ENCODE peak calls at places on chromosomes 1 and 21, in eight cellular contexts. One of them, this sample, is unnamed. For H3K4me1, the result is how much of the 10 kb centered on the place peaks cover.

GRCh38 chr1:50426702-50427085 is 3.5 kb upstream of the DMRTA2 start:
- DNase-seq in Caco-2: no peak
- DNase-seq in endodermal cell: peak
- DNase-seq in adrenal gland: no peak
- DNase-seq in OCI-LY7: no peak
- DNase-seq in PC-3: no peak
- DNase-seq in left ventricle myocardium inferior: no peak
- DNase-seq in iPS DF 6.9: no peak
- DNase-seq in this sample: no peak

GRCh38 chr1:156124557-156125483 is 10.3 kb downstream of the LMNA start:
- DNase-seq in PC-3: peak
- DNase-seq in iPS DF 6.9: no peak
- DNase-seq in Caco-2: no peak
- DNase-seq in OCI-LY7: no peak
- DNase-seq in adrenal gland: peak
- DNase-seq in endodermal cell: peak
- DNase-seq in left ventricle myocardium inferior: no peak
- DNase-seq in this sample: peak

GRCh38 chr1:192669174-192669573 is 33.2 kb downstream of the RGS13 start:
- DNase-seq in endodermal cell: no peak
- DNase-seq in Caco-2: no peak
- DNase-seq in iPS DF 6.9: no peak
- DNase-seq in PC-3: peak
- DNase-seq in adrenal gland: no peak
- DNase-seq in left ventricle myocardium inferior: no peak
- DNase-seq in OCI-LY7: no peak
- DNase-seq in this sample: no peak

GRCh38 chr1:117020526-117021156 is 19.1 kb downstream of the CD101 start:
- DNase-seq in Caco-2: no peak
- DNase-seq in PC-3: no peak
- DNase-seq in OCI-LY7: no peak
- DNase-seq in iPS DF 6.9: no peak
- DNase-seq in adrenal gland: no peak
- DNase-seq in endodermal cell: no peak
- DNase-seq in left ventricle myocardium inferior: no peak
- DNase-seq in this sample: no peak

GRCh38 chr1:54409156-54410142 is 3.3 kb upstream of the SSBP3 start:
- DNase-seq in PC-3: no peak
- DNase-seq in adrenal gland: no peak
- DNase-seq in iPS DF 6.9: no peak
- DNase-seq in OCI-LY7: peak
- DNase-seq in left ventricle myocardium inferior: no peak
- DNase-seq in Caco-2: peak
- DNase-seq in endodermal cell: peak
- DNase-seq in this sample: no peak

GRCh38 chr1:93578911-93579825 is 102.5 kb downstream of the BCAR3 start:
- DNase-seq in PC-3: no peak
- DNase-seq in adrenal gland: no peak
- DNase-seq in endodermal cell: peak
- DNase-seq in OCI-LY7: no peak
- DNase-seq in left ventricle myocardium inferior: peak
- DNase-seq in iPS DF 6.9: no peak
- DNase-seq in Caco-2: no peak
- DNase-seq in this sample: no peak

GRCh38 chr1:234125283-234125682 is 220.8 kb downstream of the SLC35F3 start:
- DNase-seq in OCI-LY7: peak
- DNase-seq in endodermal cell: peak
- DNase-seq in adrenal gland: peak
- DNase-seq in iPS DF 6.9: peak
- DNase-seq in left ventricle myocardium inferior: no peak
- DNase-seq in PC-3: peak
- DNase-seq in Caco-2: peak
- DNase-seq in this sample: no peak

GRCh38 chr1:9376886-9377333 is 84.2 kb downstream of the SPSB1 start:
- DNase-seq in iPS DF 6.9: no peak
- DNase-seq in OCI-LY7: no peak
- DNase-seq in left ventricle myocardium inferior: peak
- DNase-seq in PC-3: no peak
- DNase-seq in Caco-2: no peak
- DNase-seq in adrenal gland: peak
- DNase-seq in endodermal cell: no peak
- DNase-seq in this sample: no peak

GRCh38 chr21:15617968-15618367 is 111.8 kb upstream of the USP25 start:
- DNase-seq in OCI-LY7: no peak
- DNase-seq in iPS DF 6.9: no peak
- DNase-seq in endodermal cell: no peak
- DNase-seq in left ventricle myocardium inferior: no peak
- DNase-seq in PC-3: peak
- DNase-seq in Caco-2: no peak
- DNase-seq in adrenal gland: no peak
- DNase-seq in this sample: no peak

GRCh38 chr1:95003433-95003738 is 69.4 kb downstream of the ALG14 start:
- DNase-seq in endodermal cell: no peak
- DNase-seq in iPS DF 6.9: no peak
- DNase-seq in Caco-2: no peak
- DNase-seq in OCI-LY7: no peak
- DNase-seq in PC-3: no peak
- DNase-seq in left ventricle myocardium inferior: no peak
- DNase-seq in adrenal gland: peak
- DNase-seq in this sample: no peak

GRCh38 chr1:17234405-17234804 is 14.5 kb upstream of the PADI3 start:
- DNase-seq in PC-3: no peak
- DNase-seq in Caco-2: no peak
- DNase-seq in left ventricle myocardium inferior: no peak
- DNase-seq in OCI-LY7: no peak
- DNase-seq in iPS DF 6.9: no peak
- DNase-seq in adrenal gland: no peak
- DNase-seq in endodermal cell: no peak
- DNase-seq in this sample: no peak

GRCh38 chr1:51329443-51330325 is 678 bp downstream of the TTC39A start:
- DNase-seq in OCI-LY7: no peak
- DNase-seq in Caco-2: no peak
- DNase-seq in endodermal cell: no peak
- DNase-seq in left ventricle myocardium inferior: peak
- DNase-seq in iPS DF 6.9: no peak
- DNase-seq in PC-3: peak
- DNase-seq in adrenal gland: peak
- DNase-seq in this sample: no peak

DNA sequence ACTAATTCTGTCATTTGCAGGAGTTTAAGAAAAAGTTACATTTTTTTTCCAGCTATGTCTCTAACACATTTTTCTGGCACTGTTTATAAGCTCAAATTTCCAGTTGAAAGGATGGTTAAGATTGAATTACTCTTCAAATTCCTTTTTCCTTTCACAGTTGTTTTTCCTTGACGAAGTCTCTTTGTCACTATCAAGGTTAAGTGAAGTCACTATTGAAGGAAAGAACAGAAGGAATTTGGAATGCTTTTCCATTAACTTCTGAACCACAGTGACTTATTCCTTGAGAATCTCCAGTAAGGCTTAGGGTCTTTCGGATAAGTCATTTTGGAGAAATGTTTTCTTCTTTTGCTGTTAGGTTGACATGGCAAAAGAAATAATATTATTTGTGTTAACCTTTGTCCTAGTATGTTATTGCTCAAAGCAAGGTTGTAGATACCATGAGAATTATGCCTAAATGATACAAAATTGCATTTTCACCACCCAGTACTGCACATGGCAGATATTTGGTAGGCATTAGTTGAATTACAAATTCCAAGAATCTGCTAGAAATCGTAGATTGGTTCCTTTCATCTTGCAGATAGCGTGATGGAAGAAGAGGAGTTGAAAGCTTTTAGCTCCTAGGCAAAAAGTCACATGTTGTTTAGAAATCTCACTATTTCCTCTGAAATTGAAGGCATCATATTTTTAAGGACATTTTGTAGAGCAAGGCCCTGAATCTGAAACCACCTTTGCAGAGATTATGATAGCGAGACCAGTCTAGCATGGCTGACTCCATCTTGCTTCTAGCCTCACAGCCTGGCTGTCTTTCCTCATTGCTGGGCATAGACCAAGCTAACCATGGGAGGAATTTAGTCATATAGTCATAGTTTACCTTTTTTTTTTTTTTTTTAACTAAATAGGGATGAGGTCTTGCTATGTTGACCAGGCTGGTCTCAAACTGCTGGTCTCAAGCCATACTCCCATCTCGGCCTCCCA is 42.6 kb upstream of the ZNF326 start:
- DNase-seq in iPS DF 6.9: no peak
- DNase-seq in left ventricle myocardium inferior: no peak
- DNase-seq in Caco-2: no peak
- DNase-seq in adrenal gland: no peak
- DNase-seq in OCI-LY7: no peak
- DNase-seq in PC-3: peak
- DNase-seq in endodermal cell: no peak
- DNase-seq in this sample: no peak
- H3K4me1 ChIP-seq in iPS DF 6.9: under half
- H3K4me1 ChIP-seq in left ventricle myocardium inferior: under half
- H3K4me1 ChIP-seq in Caco-2: half or more
- H3K4me1 ChIP-seq in adrenal gland: under half
- H3K4me1 ChIP-seq in OCI-LY7: under half
- H3K4me1 ChIP-seq in PC-3: under half
- H3K4me1 ChIP-seq in endodermal cell: under half
- H3K4me1 ChIP-seq in this sample: under half

GRCh38 chr1:1891349-1892078 is 627 bp upstream of the GNB1 start:
- DNase-seq in iPS DF 6.9: no peak
- DNase-seq in Caco-2: peak
- DNase-seq in endodermal cell: peak
- DNase-seq in adrenal gland: peak
- DNase-seq in OCI-LY7: peak
- DNase-seq in PC-3: peak
- DNase-seq in left ventricle myocardium inferior: peak
- DNase-seq in this sample: no peak
- H3K4me1 ChIP-seq in iPS DF 6.9: under half
- H3K4me1 ChIP-seq in Caco-2: under half
- H3K4me1 ChIP-seq in endodermal cell: under half
- H3K4me1 ChIP-seq in adrenal gland: half or more
- H3K4me1 ChIP-seq in OCI-LY7: half or more
- H3K4me1 ChIP-seq in PC-3: under half
- H3K4me1 ChIP-seq in left ventricle myocardium inferior: half or more
- H3K4me1 ChIP-seq in this sample: half or more

GRCh38 chr1:64487061-64487460 is 17.1 kb downstream of the CACHD1 start:
- DNase-seq in iPS DF 6.9: no peak
- DNase-seq in left ventricle myocardium inferior: no peak
- DNase-seq in Caco-2: no peak
- DNase-seq in adrenal gland: no peak
- DNase-seq in OCI-LY7: no peak
- DNase-seq in endodermal cell: peak
- DNase-seq in PC-3: no peak
- DNase-seq in this sample: no peak

GRCh38 chr1:64483711-64484454 is 14.0 kb downstream of the CACHD1 start:
- DNase-seq in PC-3: no peak
- DNase-seq in Caco-2: no peak
- DNase-seq in OCI-LY7: no peak
- DNase-seq in iPS DF 6.9: no peak
- DNase-seq in endodermal cell: peak
- DNase-seq in adrenal gland: no peak
- DNase-seq in left ventricle myocardium inferior: no peak
- DNase-seq in this sample: no peak

GRCh38 chr1:64482720-64483119 is 12.8 kb downstream of the CACHD1 start:
- DNase-seq in endodermal cell: no peak
- DNase-seq in iPS DF 6.9: no peak
- DNase-seq in adrenal gland: no peak
- DNase-seq in Caco-2: no peak
- DNase-seq in PC-3: no peak
- DNase-seq in OCI-LY7: no peak
- DNase-seq in left ventricle myocardium inferior: no peak
- DNase-seq in this sample: no peak

GRCh38 chr1:64486193-64486592 is 16.3 kb downstream of the CACHD1 start:
- DNase-seq in adrenal gland: no peak
- DNase-seq in iPS DF 6.9: no peak
- DNase-seq in left ventricle myocardium inferior: no peak
- DNase-seq in PC-3: no peak
- DNase-seq in OCI-LY7: no peak
- DNase-seq in Caco-2: no peak
- DNase-seq in endodermal cell: no peak
- DNase-seq in this sample: no peak

DNA sequence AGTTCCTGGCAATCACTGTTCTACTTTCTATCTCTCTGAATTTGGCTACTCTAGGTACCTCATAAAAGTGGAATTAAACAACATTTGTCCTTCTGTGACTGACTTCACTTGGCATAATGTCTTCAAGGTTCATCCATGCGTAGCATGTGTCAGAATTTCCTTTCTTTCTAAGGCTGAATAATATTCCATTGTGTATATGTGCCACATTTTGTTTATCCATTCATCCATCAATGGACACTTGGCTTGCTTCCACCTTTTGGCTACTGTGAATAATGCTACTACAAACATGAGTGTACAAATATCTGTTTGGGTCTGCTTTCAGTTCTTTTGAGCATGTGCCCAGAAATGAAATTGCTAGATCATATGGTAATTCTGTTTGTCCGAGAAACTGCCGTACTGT is 14.7 kb downstream of the CACHD1 start:
- DNase-seq in OCI-LY7: no peak
- DNase-seq in adrenal gland: peak
- DNase-seq in iPS DF 6.9: no peak
- DNase-seq in Caco-2: no peak
- DNase-seq in PC-3: peak
- DNase-seq in endodermal cell: no peak
- DNase-seq in left ventricle myocardium inferior: no peak
- DNase-seq in this sample: no peak
- H3K4me1 ChIP-seq in OCI-LY7: under half
- H3K4me1 ChIP-seq in adrenal gland: under half
- H3K4me1 ChIP-seq in iPS DF 6.9: under half
- H3K4me1 ChIP-seq in Caco-2: under half
- H3K4me1 ChIP-seq in PC-3: under half
- H3K4me1 ChIP-seq in endodermal cell: under half
- H3K4me1 ChIP-seq in left ventricle myocardium inferior: under half
- H3K4me1 ChIP-seq in this sample: under half

GRCh38 chr1:75582725-75583261 is 28.1 kb downstream of the SLC44A5 start:
- DNase-seq in endodermal cell: no peak
- DNase-seq in iPS DF 6.9: no peak
- DNase-seq in left ventricle myocardium inferior: no peak
- DNase-seq in adrenal gland: peak
- DNase-seq in Caco-2: no peak
- DNase-seq in OCI-LY7: no peak
- DNase-seq in PC-3: no peak
- DNase-seq in this sample: no peak

GRCh38 chr1:75589637-75590036 is 21.3 kb downstream of the SLC44A5 start:
- DNase-seq in left ventricle myocardium inferior: no peak
- DNase-seq in OCI-LY7: no peak
- DNase-seq in Caco-2: no peak
- DNase-seq in adrenal gland: no peak
- DNase-seq in PC-3: no peak
- DNase-seq in iPS DF 6.9: no peak
- DNase-seq in endodermal cell: peak
- DNase-seq in this sample: no peak

GRCh38 chr1:75588779-75589475 is 22.0 kb downstream of the SLC44A5 start:
- DNase-seq in OCI-LY7: no peak
- DNase-seq in iPS DF 6.9: no peak
- DNase-seq in endodermal cell: no peak
- DNase-seq in left ventricle myocardium inferior: no peak
- DNase-seq in adrenal gland: no peak
- DNase-seq in PC-3: peak
- DNase-seq in Caco-2: no peak
- DNase-seq in this sample: no peak

DNA sequence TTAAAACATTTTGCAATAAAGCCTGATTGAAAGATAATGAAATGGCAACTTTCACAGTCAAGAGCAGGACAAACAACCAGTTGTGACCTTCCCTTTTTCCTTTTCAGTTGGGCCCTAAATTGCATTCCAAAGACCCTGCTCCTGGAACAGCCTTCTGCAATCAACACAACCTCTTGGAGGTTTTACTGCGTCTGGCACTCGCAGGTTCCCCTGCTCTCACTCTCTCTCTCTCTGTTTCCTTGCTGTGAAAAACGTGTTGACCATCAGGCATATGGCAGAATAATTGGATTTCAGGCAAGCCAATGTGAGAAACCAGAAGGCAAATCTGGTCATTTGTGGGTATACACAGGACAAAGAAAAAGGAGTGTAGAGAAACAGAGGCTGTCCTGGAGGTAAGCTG is 23.2 kb downstream of the SLC44A5 start:
- DNase-seq in PC-3: no peak
- DNase-seq in adrenal gland: no peak
- DNase-seq in left ventricle myocardium inferior: no peak
- DNase-seq in iPS DF 6.9: no peak
- DNase-seq in Caco-2: no peak
- DNase-seq in endodermal cell: peak
- DNase-seq in OCI-LY7: no peak
- DNase-seq in this sample: no peak
- H3K4me1 ChIP-seq in PC-3: under half
- H3K4me1 ChIP-seq in adrenal gland: under half
- H3K4me1 ChIP-seq in left ventricle myocardium inferior: under half
- H3K4me1 ChIP-seq in iPS DF 6.9: under half
- H3K4me1 ChIP-seq in Caco-2: under half
- H3K4me1 ChIP-seq in endodermal cell: under half
- H3K4me1 ChIP-seq in OCI-LY7: under half
- H3K4me1 ChIP-seq in this sample: under half

This sample was measured in CD8-positive, alpha-beta memory T cell.